ENCODE peak calls at places on chromosomes 16 and 17, in four cellular contexts. One of them, this sample, is unnamed. For H3K27me3, the result is how much of the 10 kb centered on the place peaks cover.

GRCh38 chr17:29084476-29085148 is 41.7 kb downstream of the PIPOX start:
- DNase-seq in WERI-Rb-1: no peak
- DNase-seq in ovary: no peak
- DNase-seq in hepatocyte: peak
- DNase-seq in this sample: no peak

GRCh38 chr17:40015005-40015997 is at the start of gene CSF3:
- DNase-seq in WERI-Rb-1: no peak
- DNase-seq in ovary: peak
- DNase-seq in hepatocyte: peak
- DNase-seq in this sample: peak

GRCh38 chr16:85428899-85429775 is 184.0 kb upstream of the GSE1 start:
- DNase-seq in WERI-Rb-1: no peak
- DNase-seq in ovary: peak
- DNase-seq in hepatocyte: no peak
- DNase-seq in this sample: peak

GRCh38 chr17:31495049-31495885 is 103.8 kb downstream of the RAB11FIP4 start:
- DNase-seq in WERI-Rb-1: no peak
- DNase-seq in ovary: no peak
- DNase-seq in hepatocyte: no peak
- DNase-seq in this sample: no peak

GRCh38 chr16:11241480-11242204 is 14.4 kb downstream of the SOCS1 start:
- DNase-seq in WERI-Rb-1: no peak
- DNase-seq in ovary: no peak
- DNase-seq in hepatocyte: no peak
- DNase-seq in this sample: no peak

GRCh38 chr17:10018461-10018891 is 113.4 kb upstream of the RCVRN start:
- DNase-seq in WERI-Rb-1: no peak
- DNase-seq in ovary: no peak
- DNase-seq in hepatocyte: no peak
- DNase-seq in this sample: no peak

GRCh38 chr16:19696312-19696711 is 21.7 kb downstream of the KNOP1 start:
- DNase-seq in WERI-Rb-1: no peak
- DNase-seq in ovary: peak
- DNase-seq in hepatocyte: peak
- DNase-seq in this sample: no peak

GRCh38 chr16:84548971-84549844 is 44.7 kb upstream of the MEAK7 start:
- DNase-seq in WERI-Rb-1: no peak
- DNase-seq in ovary: no peak
- DNase-seq in hepatocyte: no peak
- DNase-seq in this sample: no peak

GRCh38 chr17:68238488-68238887 is 9.4 kb upstream of the AMZ2 start:
- DNase-seq in WERI-Rb-1: no peak
- DNase-seq in ovary: no peak
- DNase-seq in hepatocyte: no peak
- DNase-seq in this sample: no peak

GRCh38 chr17:65685110-65685509 is 123.7 kb upstream of the AXIN2 start:
- DNase-seq in WERI-Rb-1: no peak
- DNase-seq in ovary: no peak
- DNase-seq in hepatocyte: no peak
- DNase-seq in this sample: no peak

GRCh38 chr16:87076950-87077749 is 240.0 kb downstream of the C16orf95 start:
- DNase-seq in WERI-Rb-1: peak
- DNase-seq in ovary: no peak
- DNase-seq in hepatocyte: peak
- DNase-seq in this sample: peak

GRCh38 chr17:683040-683439 is 31.6 kb downstream of the VPS53 start:
- DNase-seq in WERI-Rb-1: no peak
- DNase-seq in ovary: no peak
- DNase-seq in hepatocyte: no peak
- DNase-seq in this sample: no peak

GRCh38 chr16:76194621-76195015 is 82.6 kb upstream of the CNTNAP4 start:
- DNase-seq in WERI-Rb-1: no peak
- DNase-seq in ovary: no peak
- DNase-seq in hepatocyte: peak
- DNase-seq in this sample: no peak

GRCh38 chr16:85428168-85428898 is 184.8 kb upstream of the GSE1 start:
- DNase-seq in WERI-Rb-1: no peak
- DNase-seq in ovary: peak
- DNase-seq in hepatocyte: no peak
- DNase-seq in this sample: peak

GRCh38 chr17:3959295-3959899 is 4.8 kb downstream of the ATP2A3 start:
- DNase-seq in WERI-Rb-1: no peak
- DNase-seq in ovary: no peak
- DNase-seq in hepatocyte: peak
- DNase-seq in this sample: peak

GRCh38 chr17:67518881-67519280 is 141.8 kb downstream of the PITPNC1 start:
- DNase-seq in WERI-Rb-1: no peak
- DNase-seq in ovary: no peak
- DNase-seq in hepatocyte: no peak
- DNase-seq in this sample: no peak

GRCh38 chr16:2056681-2057407 is 9.1 kb downstream of the TSC2 start:
- DNase-seq in WERI-Rb-1: no peak
- DNase-seq in ovary: no peak
- DNase-seq in hepatocyte: no peak
- DNase-seq in this sample: no peak

GRCh38 chr17:30551666-30552339 is 74.6 kb downstream of the GOSR1 start:
- DNase-seq in WERI-Rb-1: no peak
- DNase-seq in ovary: no peak
- DNase-seq in hepatocyte: no peak
- DNase-seq in this sample: no peak

GRCh38 chr16:29791845-29792797 is 1.6 kb downstream of the KIF22 start:
- DNase-seq in WERI-Rb-1: no peak
- DNase-seq in ovary: no peak
- DNase-seq in hepatocyte: no peak
- DNase-seq in this sample: no peak

GRCh38 chr16:17293813-17294558 is 176.8 kb downstream of the XYLT1 start:
- DNase-seq in WERI-Rb-1: no peak
- DNase-seq in ovary: no peak
- DNase-seq in hepatocyte: no peak
- DNase-seq in this sample: no peak

GRCh38 chr16:1107731-1108130 is 11.7 kb upstream of the C1QTNF8 start:
- DNase-seq in WERI-Rb-1: no peak
- DNase-seq in ovary: no peak
- DNase-seq in hepatocyte: no peak
- DNase-seq in this sample: no peak

GRCh38 chr17:43169561-43170139 is 1.4 kb upstream of the NBR1 start:
- DNase-seq in WERI-Rb-1: peak
- DNase-seq in ovary: peak
- DNase-seq in hepatocyte: peak
- DNase-seq in this sample: peak

GRCh38 chr16:24829153-24829552 is 16.6 kb upstream of the SLC5A11 start:
- DNase-seq in WERI-Rb-1: no peak
- DNase-seq in ovary: no peak
- DNase-seq in hepatocyte: no peak
- DNase-seq in this sample: no peak

GRCh38 chr17:29933379-29933778 is 3.4 kb upstream of the SSH2 start:
- DNase-seq in WERI-Rb-1: peak
- DNase-seq in ovary: no peak
- DNase-seq in hepatocyte: peak
- DNase-seq in this sample: peak

GRCh38 chr17:8158267-8159031 is 4.3 kb downstream of the VAMP2 start:
- DNase-seq in WERI-Rb-1: peak
- DNase-seq in ovary: peak
- DNase-seq in hepatocyte: peak
- DNase-seq in this sample: peak

DNA sequence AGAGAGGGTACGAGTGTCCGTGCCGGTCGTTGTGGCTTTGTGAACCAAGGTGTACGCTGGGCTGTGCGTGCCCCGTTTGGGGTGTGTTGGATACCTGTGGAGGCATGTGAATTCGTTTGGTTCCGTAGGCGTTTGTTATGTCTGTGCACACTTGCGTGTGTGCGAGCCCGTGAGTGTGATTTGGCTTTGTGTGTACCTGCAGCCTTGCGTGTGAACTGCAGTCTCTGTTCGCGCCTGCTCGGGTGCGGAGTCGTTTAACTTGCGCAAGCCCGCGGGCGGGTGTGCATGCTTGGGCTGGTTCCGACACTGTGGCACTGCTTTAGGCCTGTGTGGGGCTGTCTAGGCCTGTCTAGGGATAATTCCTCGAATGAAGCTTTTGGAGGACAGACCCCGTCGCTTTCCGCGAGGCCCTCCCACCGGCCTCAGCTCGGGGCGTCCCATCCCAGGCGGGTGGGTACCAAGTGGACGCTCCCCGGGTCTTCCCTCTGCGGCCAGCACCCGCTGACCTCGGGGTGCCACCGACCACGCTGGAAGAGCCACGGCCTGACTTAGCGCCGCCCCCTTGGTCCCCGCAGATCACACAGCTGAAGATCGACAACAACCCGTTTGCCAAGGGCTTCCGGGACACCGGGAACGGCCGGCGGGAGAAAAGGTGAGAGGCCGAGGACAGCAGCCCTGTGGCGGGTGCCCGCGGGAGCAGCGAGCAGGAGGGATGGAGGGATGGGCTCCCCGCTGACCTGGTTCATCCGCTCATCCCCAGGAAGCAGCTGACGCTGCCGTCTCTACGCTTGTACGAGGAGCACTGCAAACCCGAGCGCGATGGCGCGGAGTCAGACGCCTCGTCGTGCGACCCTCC is 4.4 kb downstream of the TBX2 start:
- DNase-seq in WERI-Rb-1: no peak
- DNase-seq in ovary: no peak
- DNase-seq in hepatocyte: no peak
- DNase-seq in this sample: no peak
- H3K27me3 ChIP-seq in WERI-Rb-1: under half
- H3K27me3 ChIP-seq in ovary: under half
- H3K27me3 ChIP-seq in hepatocyte: half or more
- H3K27me3 ChIP-seq in this sample: under half

GRCh38 chr16:54286330-54287017 is at the start of gene IRX3:
- DNase-seq in WERI-Rb-1: peak
- DNase-seq in ovary: peak
- DNase-seq in hepatocyte: peak
- DNase-seq in this sample: peak

GRCh38 chr16:54284931-54285413 is 1.6 kb downstream of the IRX3 start:
- DNase-seq in WERI-Rb-1: no peak
- DNase-seq in ovary: no peak
- DNase-seq in hepatocyte: no peak
- DNase-seq in this sample: no peak

GRCh38 chr16:54286067-54286329 is 589 bp downstream of the IRX3 start:
- DNase-seq in WERI-Rb-1: no peak
- DNase-seq in ovary: no peak
- DNase-seq in hepatocyte: no peak
- DNase-seq in this sample: no peak

GRCh38 chr16:54284319-54284930 is 2.2 kb downstream of the IRX3 start:
- DNase-seq in WERI-Rb-1: peak
- DNase-seq in ovary: no peak
- DNase-seq in hepatocyte: peak
- DNase-seq in this sample: peak

GRCh38 chr16:54285414-54286066 is 1.0 kb downstream of the IRX3 start:
- DNase-seq in WERI-Rb-1: peak
- DNase-seq in ovary: no peak
- DNase-seq in hepatocyte: no peak
- DNase-seq in this sample: peak
- H3K27me3 ChIP-seq in WERI-Rb-1: under half
- H3K27me3 ChIP-seq in ovary: under half
- H3K27me3 ChIP-seq in hepatocyte: half or more
- H3K27me3 ChIP-seq in this sample: under half

GRCh38 chr16:58820359-58820758 is 86.2 kb upstream of the GOT2 start:
- DNase-seq in WERI-Rb-1: no peak
- DNase-seq in ovary: no peak
- DNase-seq in hepatocyte: no peak
- DNase-seq in this sample: no peak

GRCh38 chr16:58814348-58814801 is 80.3 kb upstream of the GOT2 start:
- DNase-seq in WERI-Rb-1: peak
- DNase-seq in ovary: peak
- DNase-seq in hepatocyte: peak
- DNase-seq in this sample: no peak

DNA sequence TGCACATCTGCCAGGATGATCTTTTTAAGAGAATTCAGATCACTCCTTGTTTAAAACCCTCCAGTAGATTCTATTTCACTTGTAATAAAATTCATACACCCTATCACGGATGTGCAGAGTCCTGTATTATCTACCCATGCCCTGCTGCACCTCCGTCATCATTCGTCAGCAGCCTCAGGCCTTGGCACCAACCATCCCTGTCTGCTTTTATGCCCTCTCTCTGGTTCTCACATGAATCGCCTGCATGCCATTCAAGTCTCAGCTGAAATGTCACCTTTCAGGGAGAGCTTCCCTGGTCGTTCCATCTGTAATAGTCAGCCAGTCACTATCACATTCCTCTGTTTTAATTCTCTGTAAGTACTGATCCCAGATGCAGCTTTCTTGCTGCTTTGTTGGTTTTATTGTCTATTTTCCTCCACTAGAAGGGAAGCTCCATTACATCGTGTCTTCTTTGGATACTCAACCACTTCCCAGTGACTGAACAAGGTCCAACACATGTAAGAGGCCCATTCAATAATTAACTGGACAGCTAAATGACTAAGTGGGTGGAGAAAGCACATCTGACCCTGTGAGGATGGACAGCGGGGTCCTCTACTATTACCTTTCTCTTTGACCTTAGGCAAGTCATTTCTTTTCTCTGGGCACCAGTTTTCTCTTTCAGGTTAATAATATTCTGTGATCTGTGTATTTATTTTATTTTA is 81.2 kb upstream of the GOT2 start:
- DNase-seq in WERI-Rb-1: no peak
- DNase-seq in ovary: no peak
- DNase-seq in hepatocyte: no peak
- DNase-seq in this sample: no peak
- H3K27me3 ChIP-seq in WERI-Rb-1: under half
- H3K27me3 ChIP-seq in ovary: under half
- H3K27me3 ChIP-seq in hepatocyte: under half
- H3K27me3 ChIP-seq in this sample: under half

GRCh38 chr16:58462499-58462996 is 37.4 kb upstream of the NDRG4 start:
- DNase-seq in WERI-Rb-1: no peak
- DNase-seq in ovary: no peak
- DNase-seq in hepatocyte: no peak
- DNase-seq in this sample: no peak

GRCh38 chr16:58461056-58461455 is 38.9 kb upstream of the NDRG4 start:
- DNase-seq in WERI-Rb-1: peak
- DNase-seq in ovary: no peak
- DNase-seq in hepatocyte: no peak
- DNase-seq in this sample: no peak

GRCh38 chr16:58461640-58462039 is 38.3 kb upstream of the NDRG4 start:
- DNase-seq in WERI-Rb-1: no peak
- DNase-seq in ovary: no peak
- DNase-seq in hepatocyte: no peak
- DNase-seq in this sample: no peak

GRCh38 chr16:58462997-58463891 is 36.7 kb upstream of the NDRG4 start:
- DNase-seq in WERI-Rb-1: peak
- DNase-seq in ovary: no peak
- DNase-seq in hepatocyte: no peak
- DNase-seq in this sample: no peak

GRCh38 chr16:58462089-58462488 is 37.9 kb upstream of the NDRG4 start:
- DNase-seq in WERI-Rb-1: no peak
- DNase-seq in ovary: no peak
- DNase-seq in hepatocyte: no peak
- DNase-seq in this sample: no peak
- H3K27me3 ChIP-seq in WERI-Rb-1: under half
- H3K27me3 ChIP-seq in ovary: under half
- H3K27me3 ChIP-seq in hepatocyte: half or more
- H3K27me3 ChIP-seq in this sample: under half

DNA sequence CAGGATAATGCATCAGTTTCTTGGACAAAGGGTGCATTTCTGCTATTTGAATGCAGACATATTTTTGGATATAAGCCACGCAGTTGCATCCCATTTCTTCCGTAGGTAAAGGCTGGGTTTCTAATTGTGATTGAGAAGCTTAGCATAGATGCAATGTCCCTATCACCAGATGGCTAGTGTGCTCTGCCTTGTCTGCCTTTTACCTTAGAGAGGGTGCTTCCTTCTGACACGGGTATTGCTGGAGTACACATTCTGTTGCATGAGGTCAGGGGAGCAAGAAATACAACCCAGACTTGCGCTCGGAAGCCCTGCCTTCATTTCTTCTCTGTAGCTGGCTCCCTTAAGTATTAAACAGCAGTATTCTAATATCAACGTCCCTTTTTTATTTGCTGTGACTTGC is 337.4 kb downstream of the WWOX start:
- DNase-seq in WERI-Rb-1: no peak
- DNase-seq in ovary: no peak
- DNase-seq in hepatocyte: no peak
- DNase-seq in this sample: no peak
- H3K27me3 ChIP-seq in WERI-Rb-1: under half
- H3K27me3 ChIP-seq in ovary: under half
- H3K27me3 ChIP-seq in hepatocyte: under half
- H3K27me3 ChIP-seq in this sample: under half